ENCODE peak calls at places on chromosomes 7 and 10, in eight cellular contexts. N is left cardiac atrium; V is brain pericyte; M is uterus; B is activated CD4-positive, alpha-beta T cell treated with anti-CD3 and anti-CD28 coated beads for 24 hours; G is ascending aorta; Q is B cell; T is tibial artery. O is an unnamed sample.

GRCh38 chr10:21747809-21748208 is 213.8 kb downstream of the MLLT10 start:
- DNase-seq in N (no peak), V (no peak), M (no peak), B (no peak), G (no peak), Q (no peak), T (no peak), O (no peak)

GRCh38 chr7:33707427-33707826 is 197.9 kb upstream of the BMPER start:
- DNase-seq in N (no peak), V (no peak), M (no peak), B (no peak), G (no peak), Q (no peak), T (no peak), O (no peak)

GRCh38 chr7:119903090-119903489 is 369.9 kb upstream of the KCND2 start:
- DNase-seq in N (no peak), V (no peak), M (no peak), B (no peak), G (no peak), Q (no peak), T (no peak), O (no peak)

GRCh38 chr7:4277936-4278335 is 404.2 kb upstream of the FOXK1 start:
- DNase-seq in N (no peak), V (no peak), M (no peak), B (no peak), G (peak), Q (no peak), T (no peak), O (no peak)

GRCh38 chr7:92835851-92836488 is 403 bp downstream of the CDK6 start:
- DNase-seq in N (peak), V (no peak), M (peak), B (no peak), G (peak), Q (no peak), T (peak), O (no peak)

GRCh38 chr7:94510582-94511456 is 1.2 kb downstream of the CASD1 start:
- DNase-seq in N (peak), V (no peak), M (peak), B (peak), G (peak), Q (peak), T (peak), O (peak)

GRCh38 chr7:1993031-1993685 is 239.6 kb downstream of the MAD1L1 start:
- DNase-seq in N (no peak), V (no peak), M (no peak), B (no peak), G (no peak), Q (no peak), T (no peak), O (no peak)

GRCh38 chr10:22849077-22849810 is 78.6 kb upstream of the ARMC3 start:
- DNase-seq in N (peak), V (no peak), M (peak), B (no peak), G (peak), Q (no peak), T (peak), O (peak)

GRCh38 chr7:94823952-94824351 is 83.4 kb upstream of the PPP1R9A start:
- DNase-seq in N (no peak), V (no peak), M (no peak), B (no peak), G (no peak), Q (no peak), T (no peak), O (no peak)

GRCh38 chr7:105187302-105188169 is 173.5 kb downstream of the KMT2E start:
- DNase-seq in N (no peak), V (no peak), M (no peak), B (no peak), G (no peak), Q (no peak), T (no peak), O (no peak)

GRCh38 chr10:122112021-122112616 is 123.2 kb downstream of the TACC2 start:
- DNase-seq in N (no peak), V (no peak), M (no peak), B (no peak), G (no peak), Q (no peak), T (no peak), O (peak)

GRCh38 chr10:129945941-129946760 is 17.9 kb downstream of the EBF3 start:
- DNase-seq in N (peak), V (no peak), M (peak), B (no peak), G (peak), Q (no peak), T (no peak), O (no peak)

GRCh38 chr7:121244120-121244865 is 84.5 kb upstream of the WNT16 start:
- DNase-seq in N (no peak), V (peak), M (no peak), B (no peak), G (no peak), Q (peak), T (no peak), O (no peak)

GRCh38 chr10:117668351-117669008 is 125.9 kb downstream of the EMX2 start:
- DNase-seq in N (no peak), V (no peak), M (no peak), B (no peak), G (no peak), Q (no peak), T (no peak), O (no peak)

GRCh38 chr7:28419717-28420116 is 7.4 kb downstream of the CREB5 start:
- DNase-seq in N (no peak), V (no peak), M (no peak), B (no peak), G (peak), Q (no peak), T (peak), O (no peak)

GRCh38 chr10:968546-969199 is 19.6 kb upstream of the GTPBP4 start:
- DNase-seq in N (peak), V (no peak), M (no peak), B (no peak), G (no peak), Q (no peak), T (no peak), O (no peak)

GRCh38 chr7:135748770-135749169 is at the start of gene FAM180A:
- DNase-seq in N (peak), V (no peak), M (peak), B (no peak), G (peak), Q (no peak), T (peak), O (peak)

GRCh38 chr10:129057856-129058663 is 409.0 kb upstream of the MGMT start:
- DNase-seq in N (no peak), V (no peak), M (no peak), B (peak), G (peak), Q (no peak), T (no peak), O (no peak)

GRCh38 chr7:19122018-19122588 is 4.7 kb upstream of the TWIST1 start:
- DNase-seq in N (no peak), V (no peak), M (no peak), B (no peak), G (no peak), Q (no peak), T (no peak), O (no peak)

GRCh38 chr10:86368046-86368445 is 1.5 kb upstream of the GRID1 start:
- DNase-seq in N (no peak), V (no peak), M (no peak), B (no peak), G (peak), Q (peak), T (peak), O (no peak)

GRCh38 chr7:10412426-10413019 is 561.1 kb upstream of the PHF14 start:
- DNase-seq in N (no peak), V (no peak), M (no peak), B (no peak), G (no peak), Q (no peak), T (no peak), O (no peak)